ENCODE peak calls at places on chromosomes 7 and 10, in seven cellular contexts. J is aorta, M is right atrium auricular region, V is uterus, K is SK-N-SH, W is substantia nigra, P is endodermal cell. X is an unnamed sample.

GRCh38 chr7:99021941-99022560 is 121.9 kb downstream of the SMURF1 start:
- DNase-seq in P (peak; percentile 36), W (no peak), M (peak; percentile 28), K (no peak), V (no peak), J (peak; percentile 26), X (no peak)

GRCh38 chr7:45060295-45060694 is 28.5 kb downstream of the NACAD start:
- DNase-seq in W (no peak), K (no peak), M (no peak), P (no peak), J (no peak), V (no peak), X (no peak)

GRCh38 chr10:131921191-131921590 is 20.4 kb downstream of the PPP2R2D start:
- DNase-seq in W (no peak), V (no peak), P (peak; percentile 51), J (no peak), K (no peak), M (no peak), X (no peak)

GRCh38 chr7:103630318-103630717 is 184.3 kb upstream of the SLC26A5 start:
- DNase-seq in P (no peak), W (no peak), M (no peak), K (no peak), V (no peak), J (no peak), X (no peak)

GRCh38 chr7:2114052-2114451 is 118.7 kb downstream of the MAD1L1 start:
- DNase-seq in K (no peak), W (no peak), M (no peak), P (no peak), V (no peak), J (no peak), X (no peak)

GRCh38 chr7:754531-755420 is 27.7 kb upstream of the PRKAR1B start:
- DNase-seq in P (no peak), J (no peak), V (no peak), K (no peak), M (no peak), W (no peak), X (no peak)

GRCh38 chr10:99449023-99449422 is 18.6 kb upstream of the GOT1 start:
- DNase-seq in V (no peak), P (no peak), M (no peak), K (no peak), W (no peak), J (no peak), X (no peak)

GRCh38 chr7:50565977-50566376 is 772 bp upstream of the DDC start:
- DNase-seq in J (no peak), W (no peak), P (no peak), V (no peak), K (no peak), M (no peak), X (no peak)

GRCh38 chr10:22978287-22978686 is 50.4 kb downstream of the ARMC3 start:
- DNase-seq in J (no peak), P (no peak), V (no peak), K (no peak), W (no peak), M (no peak), X (no peak)

GRCh38 chr7:48130658-48131108 is 40.6 kb upstream of the ABCA13 start:
- DNase-seq in M (no peak), P (no peak), J (no peak), V (no peak), K (no peak), W (no peak), X (no peak)

GRCh38 chr7:94129443-94130140 is 125.4 kb upstream of the BET1 start:
- DNase-seq in V (no peak), K (no peak), J (no peak), M (no peak), W (no peak), P (no peak), X (no peak)

GRCh38 chr7:26280097-26280496 is 11.6 kb upstream of the SNX10 start:
- DNase-seq in W (no peak), M (no peak), J (no peak), V (no peak), P (no peak), K (no peak), X (no peak)

GRCh38 chr10:45229823-45230222 is 85.6 kb downstream of the OR13A1 start:
- DNase-seq in V (no peak), M (no peak), P (no peak), W (no peak), J (no peak), K (no peak), X (no peak)

GRCh38 chr10:77969029-77969635 is 42.6 kb upstream of the DLG5 start:
- DNase-seq in M (no peak), P (no peak), J (no peak), K (no peak), V (peak; percentile 45), W (no peak), X (no peak)

GRCh38 chr10:5651086-5651764 is 15.2 kb downstream of the ASB13 start:
- DNase-seq in J (no peak), W (no peak), P (no peak), K (no peak), M (no peak), V (no peak), X (no peak)

GRCh38 chr10:68153473-68154210 is 44.4 kb downstream of the MYPN start:
- DNase-seq in W (no peak), M (peak; percentile 70), P (peak; percentile 78), J (no peak), K (peak; percentile 54), V (no peak), X (peak; percentile 14)

GRCh38 chr7:116672596-116673503 is 854 bp downstream of the MET start:
- DNase-seq in P (peak; percentile 67), J (no peak), K (peak; percentile 19), M (no peak), V (no peak), W (no peak), X (peak; percentile 28)

GRCh38 chr10:11913184-11913641 is 90.1 kb downstream of the PROSER2 start:
- DNase-seq in K (no peak), W (no peak), J (no peak), P (peak; percentile 69), V (no peak), M (no peak), X (no peak)

GRCh38 chr7:1103009-1103788 is 15.3 kb downstream of the GPER1 start:
- DNase-seq in J (no peak), M (no peak), P (no peak), V (no peak), W (no peak), K (no peak), X (no peak)

GRCh38 chr7:11436317-11436716 is 395.7 kb downstream of the THSD7A start:
- DNase-seq in J (no peak), V (no peak), W (no peak), P (no peak), K (no peak), M (no peak), X (no peak)

DNA sequence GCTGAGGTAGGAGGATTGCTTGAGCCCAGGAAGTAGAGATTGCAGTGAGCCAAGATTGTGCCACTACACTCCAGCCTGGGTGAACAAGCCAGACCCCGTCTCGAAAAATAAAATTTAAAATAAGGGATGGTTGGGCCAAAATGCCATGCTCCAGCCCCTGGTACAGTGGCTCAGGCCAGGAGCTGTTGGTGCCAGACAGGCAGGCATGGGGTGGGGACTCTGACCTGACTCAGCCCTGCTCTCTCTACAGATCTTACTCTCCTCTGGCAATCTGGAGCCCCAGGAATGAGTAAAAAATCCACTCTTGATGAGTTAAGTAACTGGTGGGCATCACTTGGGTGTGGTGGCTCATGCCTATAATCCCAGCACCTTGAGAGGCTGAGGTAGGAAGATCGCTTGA is 8.4 kb upstream of the TMEM120A start:
- DNase-seq in P (no peak), W (no peak), K (no peak), J (no peak), M (no peak), V (no peak), X (no peak)
- H3K27ac ChIP-seq in P (no peak overlapping the region), W (no peak overlapping the region), K (no peak overlapping the region), J (no peak overlapping the region), M (no peak overlapping the region), V (no peak overlapping the region), X (no peak overlapping the region)

GRCh38 chr7:30900053-30900452 is 11.6 kb upstream of the AQP1 start:
- DNase-seq in K (no peak), W (no peak), J (no peak), M (no peak), P (no peak), V (no peak), X (no peak)
- H3K27ac ChIP-seq in K (no peak overlapping the region), W (no peak overlapping the region), J (no peak overlapping the region), M (peak overlapping the region; percentile 52), P (no peak overlapping the region), V (peak overlapping the region; percentile 44), X (no peak overlapping the region)

GRCh38 chr10:102586858-102587257 is 57.4 kb upstream of the TRIM8 start:
- DNase-seq in W (no peak), V (no peak), J (no peak), P (no peak), K (no peak), M (no peak), X (no peak)
- H3K27ac ChIP-seq in W (no peak overlapping the region), V (no peak overlapping the region), J (no peak overlapping the region), P (no peak overlapping the region), K (no peak overlapping the region), M (no peak overlapping the region), X (no peak overlapping the region)

GRCh38 chr10:8498290-8498689 is 443.8 kb downstream of the GATA3 start:
- DNase-seq in V (no peak), J (no peak), K (no peak), W (no peak), M (no peak), P (no peak), X (no peak)

GRCh38 chr10:8498881-8499280 is 444.4 kb downstream of the GATA3 start:
- DNase-seq in P (no peak), K (no peak), V (no peak), W (no peak), J (no peak), M (no peak), X (no peak)

GRCh38 chr10:8499752-8500390 is 445.4 kb downstream of the GATA3 start:
- DNase-seq in M (no peak), K (no peak), J (no peak), W (no peak), P (no peak), V (no peak), X (no peak)

GRCh38 chr10:8502611-8503010 is 448.1 kb downstream of the GATA3 start:
- DNase-seq in K (no peak), J (no peak), M (no peak), P (peak; percentile 67), W (no peak), V (no peak), X (no peak)

DNA sequence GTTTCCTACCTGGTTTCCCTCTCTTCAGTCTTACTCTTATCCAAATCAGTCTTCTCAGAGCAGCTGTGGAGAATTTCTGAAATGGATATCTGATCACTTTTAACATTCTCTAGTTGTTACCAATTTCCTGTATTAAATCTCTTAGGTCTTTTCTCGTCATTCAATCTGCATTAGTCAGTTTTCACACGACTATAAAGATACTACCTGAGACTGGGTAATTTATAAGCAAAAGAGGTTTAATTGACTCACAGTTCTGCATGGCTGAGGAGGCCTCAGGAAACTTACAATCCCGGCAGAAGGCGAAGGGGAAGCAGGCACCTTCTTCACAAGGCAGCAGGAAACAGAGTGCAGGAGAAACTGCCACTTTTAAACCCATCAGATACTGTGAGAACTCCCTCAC is 444.8 kb downstream of the GATA3 start:
- DNase-seq in W (no peak), V (no peak), J (no peak), P (no peak), K (no peak), M (no peak), X (no peak)
- H3K27ac ChIP-seq in W (no peak overlapping the region), V (no peak overlapping the region), J (no peak overlapping the region), P (no peak overlapping the region), K (no peak overlapping the region), M (no peak overlapping the region), X (no peak overlapping the region)

GRCh38 chr10:95333997-95334792 is 43.4 kb upstream of the PDLIM1 start:
- DNase-seq in K (no peak), J (peak; percentile 89), P (no peak), W (no peak), M (peak; percentile 98), V (peak; percentile 39), X (no peak)
- H3K27ac ChIP-seq in K (peak overlapping the region; percentile 66), J (peak overlapping the region; percentile 88), P (no peak overlapping the region), W (no peak overlapping the region), M (peak overlapping the region; percentile 94), V (peak overlapping the region; percentile 87), X (peak overlapping the region; percentile 86)